ENCODE peak calls at places on chromosomes 6 and 20, in ten cellular contexts. W is MV-4-11; B is fibroblast of the conjunctiva; S is stimulated activated CD4-positive, alpha-beta T cell treated with anti-CD3 and anti-CD28 coated beads, Interleukin-12 subunit alpha, Interleukin-12 subunit beta, amount 100 ng/mL, for 4 hours; L is breast epithelium; N is activated naive CD8-positive, alpha-beta T cell treated with anti-CD3 and anti-CD28 coated beads, Interleukin-2, amount 50 U/mL, for 16 hours; M is NCI-H1436; Z is naive thymus-derived CD8-positive, alpha-beta T cell; R is CD8-positive, alpha-beta memory T cell; G is activated CD8-positive, alpha-beta T cell treated with anti-CD3 and anti-CD28 coated beads, Interleukin-2, amount 10 ng/mL, durations not matched to agents 7 days and 5 days. D is an unnamed sample.

GRCh38 chr6:81553246-81553645 is 199.2 kb downstream of the TENT5A start:
- DNase-seq in Z (no peak), R (no peak), N (no peak), W (no peak), M (no peak), L (no peak), S (no peak), G (no peak), B (no peak), D (no peak)

GRCh38 chr6:140182819-140183218 is 808.4 kb upstream of the CITED2 start:
- DNase-seq in B (no peak), Z (no peak), N (no peak), W (no peak), L (no peak), M (no peak), G (no peak), S (no peak), R (no peak), D (no peak)

GRCh38 chr20:40739841-40740240 is 50.8 kb upstream of the MAFB start:
- DNase-seq in W (no peak), N (no peak), Z (no peak), B (no peak), R (no peak), G (no peak), L (no peak), M (no peak), S (no peak), D (no peak)

GRCh38 chr6:3370361-3371221 is 86.3 kb downstream of the SLC22A23 start:
- DNase-seq in R (no peak), G (no peak), N (no peak), M (no peak), W (no peak), S (no peak), Z (peak), L (no peak), B (no peak), D (no peak)

GRCh38 chr6:157637941-157638340 is 185.1 kb upstream of the SNX9 start:
- DNase-seq in N (no peak), S (no peak), G (no peak), B (no peak), R (no peak), M (no peak), W (no peak), L (no peak), Z (no peak), D (no peak)

GRCh38 chr6:43828711-43829110 is 58.7 kb downstream of the VEGFA start:
- DNase-seq in W (no peak), G (no peak), L (no peak), M (peak), N (no peak), B (no peak), S (no peak), R (no peak), Z (no peak), D (no peak)

GRCh38 chr6:13101985-13102384 is 226.4 kb downstream of the TBC1D7 start:
- DNase-seq in G (no peak), L (no peak), S (no peak), N (no peak), Z (no peak), B (no peak), R (no peak), W (no peak), M (no peak), D (no peak)

GRCh38 chr6:81485395-81485794 is 267.1 kb downstream of the TENT5A start:
- DNase-seq in Z (no peak), B (no peak), S (no peak), N (no peak), M (no peak), R (no peak), G (no peak), L (no peak), W (no peak), D (no peak)

GRCh38 chr6:24990227-24990843 is 54.6 kb upstream of the RIPOR2 start:
- DNase-seq in B (no peak), R (no peak), M (no peak), S (no peak), N (no peak), G (no peak), Z (no peak), L (no peak), W (no peak), D (no peak)

GRCh38 chr6:154522576-154522975 is 12.1 kb upstream of the CNKSR3 start:
- DNase-seq in L (no peak), G (no peak), S (no peak), W (no peak), M (no peak), R (no peak), N (no peak), Z (no peak), B (no peak), D (no peak)

GRCh38 chr6:158661156-158661555 is 11.3 kb downstream of the SYTL3 start:
- DNase-seq in M (no peak), N (no peak), G (no peak), R (no peak), L (no peak), S (no peak), W (no peak), B (no peak), Z (no peak), D (no peak)

GRCh38 chr20:61773926-61774587 is 291.6 kb downstream of the TAF4 start:
- DNase-seq in Z (no peak), B (no peak), G (no peak), S (no peak), R (no peak), L (no peak), M (no peak), W (no peak), N (no peak), D (no peak)

GRCh38 chr6:110446405-110446804 is 30.0 kb downstream of the SLC22A16 start:
- DNase-seq in B (no peak), M (no peak), L (no peak), S (no peak), Z (no peak), W (no peak), G (no peak), R (no peak), N (no peak), D (no peak)

GRCh38 chr6:75196051-75196743 is 9.7 kb downstream of the COL12A1 start:
- DNase-seq in G (no peak), R (no peak), M (no peak), Z (no peak), B (no peak), N (no peak), S (no peak), W (no peak), L (no peak), D (no peak)

GRCh38 chr20:4014031-4014474 is 1.3 kb downstream of the RNF24 start:
- DNase-seq in S (no peak), B (peak), Z (peak), L (peak), M (peak), R (no peak), G (peak), N (no peak), W (peak), D (no peak)

GRCh38 chr6:122400467-122401089 is 1.1 kb downstream of the HSF2 start:
- DNase-seq in N (no peak), S (no peak), W (no peak), M (no peak), B (no peak), G (no peak), R (no peak), Z (no peak), L (no peak), D (no peak)

GRCh38 chr20:36493013-36493800 is 48.1 kb upstream of the MYL9 start:
- DNase-seq in M (no peak), B (no peak), R (no peak), N (no peak), Z (no peak), G (peak), S (no peak), L (no peak), W (no peak), D (no peak)

GRCh38 chr20:38843346-38843745 is 37.8 kb downstream of the PPP1R16B start:
- DNase-seq in Z (no peak), S (peak), R (no peak), G (no peak), L (no peak), N (no peak), W (no peak), B (no peak), M (no peak), D (no peak)

GRCh38 chr20:56353356-56353755 is 5.4 kb upstream of the FAM210B start:
- DNase-seq in R (no peak), W (no peak), S (no peak), B (no peak), L (no peak), M (no peak), N (no peak), G (no peak), Z (no peak), D (no peak)

GRCh38 chr20:22728146-22728745 is 143.9 kb upstream of the FOXA2 start:
- DNase-seq in M (no peak), L (no peak), N (no peak), B (no peak), R (no peak), Z (no peak), S (no peak), G (no peak), W (peak), D (no peak)

GRCh38 chr6:21769405-21769851 is 175.9 kb downstream of the SOX4 start:
- DNase-seq in B (peak), W (no peak), L (no peak), G (no peak), Z (no peak), M (no peak), S (no peak), N (no peak), R (no peak), D (no peak)

D was measured in right cardiac atrium.